ENCODE peak calls at places on chromosome X, in nine cellular contexts. X, E, G, N, Z, I, A, J and M are unnamed samples.

GRCh38 chrX:29948653-29949052 is 266.7 kb upstream of the MAGEB2 start:
- DNase-seq in X (no peak), E (peak; percentile 44), G (no peak), N (no peak), Z (no peak), I (no peak), A (no peak), J (no peak), M (no peak)

GRCh38 chrX:107823456-107823855 is 2.2 kb upstream of the MID2 start:
- DNase-seq in X (no peak), E (peak; percentile 91), G (no peak), N (no peak), Z (peak; percentile 5), I (no peak), A (no peak), J (no peak), M (no peak)

GRCh38 chrX:38215141-38215540 is 5.5 kb downstream of the SRPX start:
- DNase-seq in X (no peak), E (no peak), G (peak; percentile 53), N (no peak), Z (no peak), I (no peak), A (no peak), J (no peak), M (no peak)

GRCh38 chrX:11381464-11381863 is 88.3 kb downstream of the AMELX start:
- DNase-seq in X (peak; percentile 50), E (peak; percentile 75), G (peak; percentile 56), N (peak; percentile 65), Z (peak; percentile 23), I (peak; percentile 19), A (peak; percentile 5), J (no peak), M (no peak)

GRCh38 chrX:826448-826847 is 195.9 kb downstream of the SHOX start:
- DNase-seq in X (no peak), E (no peak), G (no peak), N (no peak), Z (peak; percentile 52), I (no peak), A (no peak), J (no peak), M (no peak)

GRCh38 chrX:15973299-15973698 is 118.7 kb upstream of the AP1S2 start:
- DNase-seq in X (no peak), E (peak; percentile 39), G (peak; percentile 44), N (peak; percentile 35), Z (peak; percentile 2), I (peak; percentile 25), A (peak; percentile 3), J (no peak), M (no peak)

GRCh38 chrX:12497832-12498591 is 293.2 kb upstream of the PRPS2 start:
- DNase-seq in X (no peak), E (no peak), G (no peak), N (peak; percentile 19), Z (no peak), I (peak; percentile 62), A (peak; percentile 2), J (no peak), M (no peak)

GRCh38 chrX:131040781-131041180 is 17.4 kb upstream of the ARHGAP36 start:
- DNase-seq in X (no peak), E (no peak), G (no peak), N (no peak), Z (no peak), I (no peak), A (no peak), J (no peak), M (no peak)

GRCh38 chrX:57270980-57271379 is 15.5 kb upstream of the FAAH2 start:
- DNase-seq in X (no peak), E (no peak), G (no peak), N (no peak), Z (no peak), I (no peak), A (no peak), J (no peak), M (no peak)

GRCh38 chrX:112614640-112615039 is 65.1 kb downstream of the LHFPL1 start:
- DNase-seq in X (no peak), E (peak; percentile 1), G (no peak), N (peak; percentile 54), Z (no peak), I (peak; percentile 50), A (no peak), J (no peak), M (no peak)

GRCh38 chrX:11787564-11787963 is 29.5 kb downstream of the MSL3 start:
- DNase-seq in X (peak; percentile 58), E (peak; percentile 50), G (peak; percentile 42), N (peak; percentile 38), Z (no peak), I (peak; percentile 87), A (peak; percentile 43), J (peak; percentile 51), M (no peak)

GRCh38 chrX:12711435-12712040 is 79.7 kb upstream of the PRPS2 start:
- DNase-seq in X (no peak), E (no peak), G (no peak), N (no peak), Z (no peak), I (no peak), A (no peak), J (no peak), M (no peak)

GRCh38 chrX:57595381-57595811 is 3.6 kb downstream of the ZXDB start:
- DNase-seq in X (no peak), E (peak; percentile 83), G (peak; percentile 85), N (no peak), Z (peak; percentile 15), I (no peak), A (no peak), J (no peak), M (no peak)

DNA sequence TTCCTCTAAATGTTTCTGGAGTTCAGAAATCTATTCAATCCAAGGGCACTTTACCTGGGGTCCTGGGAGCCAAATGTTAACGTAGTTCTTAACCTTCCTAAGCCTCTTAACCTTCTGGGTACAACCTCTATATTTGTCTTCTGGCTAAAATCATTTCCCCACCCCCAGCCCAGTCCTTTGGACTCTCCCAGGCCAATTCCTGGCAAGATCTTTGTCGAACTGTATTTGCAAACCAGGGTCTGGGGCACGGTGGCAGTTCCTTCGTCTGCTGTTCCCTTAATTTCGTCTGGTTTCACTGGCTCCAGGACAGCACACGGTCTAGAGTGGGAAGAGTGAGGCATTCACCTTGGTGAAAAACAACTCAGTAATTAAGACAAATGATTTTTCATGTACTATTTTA is 811 bp upstream of the SLC25A5 start:
- DNase-seq in X (no peak), E (no peak), G (no peak), N (no peak), Z (no peak), I (no peak), A (no peak), J (no peak), M (no peak)
- H3K4me3 ChIP-seq in X (peak overlapping the region; percentile 92), E (peak overlapping the region; percentile 75), G (no peak overlapping the region), N (no peak overlapping the region), Z (no peak overlapping the region), I (no peak overlapping the region), A (peak overlapping the region; percentile 98), J (no peak overlapping the region), M (peak overlapping the region; percentile 86)

GRCh38 chrX:132384301-132384700 is 104.5 kb downstream of the MBNL3 start:
- DNase-seq in X (no peak), E (no peak), G (no peak), N (no peak), Z (no peak), I (no peak), A (no peak), J (no peak), M (no peak)

GRCh38 chrX:132393090-132393884 is 95.6 kb downstream of the MBNL3 start:
- DNase-seq in X (no peak), E (no peak), G (peak; percentile 71), N (no peak), Z (no peak), I (no peak), A (no peak), J (no peak), M (no peak)

GRCh38 chrX:132390817-132391216 is 98.0 kb downstream of the MBNL3 start:
- DNase-seq in X (no peak), E (no peak), G (no peak), N (no peak), Z (no peak), I (no peak), A (no peak), J (no peak), M (no peak)

GRCh38 chrX:132389480-132389879 is 99.4 kb downstream of the MBNL3 start:
- DNase-seq in X (no peak), E (no peak), G (no peak), N (no peak), Z (no peak), I (no peak), A (no peak), J (no peak), M (no peak)

GRCh38 chrX:132388371-132388770 is 100.5 kb downstream of the MBNL3 start:
- DNase-seq in X (no peak), E (no peak), G (no peak), N (no peak), Z (no peak), I (no peak), A (no peak), J (no peak), M (no peak)
- H3K4me3 ChIP-seq in X (no peak overlapping the region), E (no peak overlapping the region), G (no peak overlapping the region), N (no peak overlapping the region), Z (no peak overlapping the region), I (no peak overlapping the region), A (no peak overlapping the region), J (no peak overlapping the region), M (no peak overlapping the region)

GRCh38 chrX:133984857-133985163 is 584 bp downstream of the GPC3 start:
- DNase-seq in X (no peak), E (no peak), G (no peak), N (no peak), Z (no peak), I (peak; percentile 37), A (no peak), J (no peak), M (no peak)
- H3K4me3 ChIP-seq in X (peak overlapping the region; percentile 31), E (peak overlapping the region; percentile 38), G (peak overlapping the region; percentile 17), N (peak overlapping the region; percentile 42), Z (no peak overlapping the region), I (peak overlapping the region; percentile 54), A (no peak overlapping the region), J (no peak overlapping the region), M (no peak overlapping the region)

DNA sequence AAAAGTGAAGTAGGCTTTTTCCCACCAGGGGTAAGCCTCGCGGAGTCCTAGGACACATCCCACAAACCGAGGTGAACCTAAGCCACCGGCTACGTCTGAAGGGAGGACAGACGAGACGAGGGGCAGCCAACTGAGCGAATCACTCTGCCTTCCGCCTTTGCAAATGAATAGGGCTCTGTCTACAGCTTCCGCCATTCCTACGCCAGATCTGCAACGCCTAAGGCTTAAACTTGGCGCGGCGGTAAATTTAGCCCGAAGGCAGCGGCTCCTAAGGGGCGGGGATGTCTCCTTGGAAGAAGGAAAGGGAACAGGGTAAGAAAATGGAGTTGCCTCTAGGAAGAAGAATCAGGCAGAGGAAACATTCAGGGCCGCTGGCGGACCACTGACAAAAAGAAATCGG is 90.6 kb downstream of the BCOR start:
- DNase-seq in X (no peak), E (no peak), G (no peak), N (no peak), Z (no peak), I (peak; percentile 76), A (no peak), J (no peak), M (no peak)
- H3K4me3 ChIP-seq in X (no peak overlapping the region), E (no peak overlapping the region), G (no peak overlapping the region), N (no peak overlapping the region), Z (no peak overlapping the region), I (peak overlapping the region; percentile 59), A (no peak overlapping the region), J (no peak overlapping the region), M (no peak overlapping the region)

DNA sequence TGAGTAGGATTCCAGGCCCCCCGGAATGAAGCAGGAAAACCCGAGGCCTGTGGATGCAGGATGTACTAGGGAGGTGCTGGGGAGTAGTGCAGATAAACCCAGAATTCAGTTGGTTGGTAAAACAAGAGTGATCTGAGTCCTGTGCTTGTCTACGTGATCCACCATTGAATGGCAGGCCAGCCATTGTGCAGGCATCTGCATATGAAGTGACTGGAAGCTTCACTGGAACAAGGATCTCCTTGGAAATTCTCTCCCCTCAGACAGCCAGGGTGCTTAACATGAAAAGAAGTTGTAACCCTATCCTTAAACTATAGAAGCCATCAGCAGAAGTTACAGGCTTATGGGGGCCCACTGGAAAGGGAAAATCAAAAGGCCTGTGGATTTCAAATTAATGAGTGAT is 656 bp upstream of the GSPT2 start:
- DNase-seq in X (no peak), E (no peak), G (no peak), N (no peak), Z (no peak), I (peak; percentile 26), A (no peak), J (no peak), M (no peak)
- H3K4me3 ChIP-seq in X (peak overlapping the region; percentile 74), E (peak overlapping the region; percentile 73), G (no peak overlapping the region), N (no peak overlapping the region), Z (peak overlapping the region; percentile 73), I (no peak overlapping the region), A (peak overlapping the region; percentile 65), J (peak overlapping the region; percentile 75), M (peak overlapping the region; percentile 71)